ENCODE peak calls at places on chromosome 14, in four cellular contexts. One of them, this sample, is unnamed.

GRCh38 chr14:68965261-68965761 is 13.8 kb downstream of the ACTN1 start:
- DNase-seq in tibial artery: no peak
- DNase-seq in cardiac muscle cell: no peak
- DNase-seq in psoas muscle: no peak
- DNase-seq in this sample: no peak

GRCh38 chr14:67461341-67461985 is 27.1 kb downstream of the TMEM229B start:
- DNase-seq in tibial artery: no peak
- DNase-seq in cardiac muscle cell: peak
- DNase-seq in psoas muscle: no peak
- DNase-seq in this sample: no peak

GRCh38 chr14:100736269-100737180 is 9.8 kb downstream of the DLK1 start:
- DNase-seq in tibial artery: no peak
- DNase-seq in cardiac muscle cell: no peak
- DNase-seq in psoas muscle: no peak
- DNase-seq in this sample: no peak

GRCh38 chr14:46054526-46054925 is 597.1 kb downstream of the RPL10L start:
- DNase-seq in tibial artery: no peak
- DNase-seq in cardiac muscle cell: peak
- DNase-seq in psoas muscle: no peak
- DNase-seq in this sample: no peak

GRCh38 chr14:96944297-96944696 is 147.1 kb downstream of the VRK1 start:
- DNase-seq in tibial artery: no peak
- DNase-seq in cardiac muscle cell: no peak
- DNase-seq in psoas muscle: no peak
- DNase-seq in this sample: no peak

GRCh38 chr14:59187802-59188460 is 536 bp upstream of the DAAM1 start:
- DNase-seq in tibial artery: peak
- DNase-seq in cardiac muscle cell: no peak
- DNase-seq in psoas muscle: peak
- DNase-seq in this sample: no peak

GRCh38 chr14:106346534-106347290 is 820.3 kb downstream of the TMEM121 start:
- DNase-seq in tibial artery: no peak
- DNase-seq in cardiac muscle cell: no peak
- DNase-seq in psoas muscle: no peak
- DNase-seq in this sample: no peak

GRCh38 chr14:38500125-38500524 is 244.2 kb upstream of the CLEC14A start:
- DNase-seq in tibial artery: no peak
- DNase-seq in cardiac muscle cell: peak
- DNase-seq in psoas muscle: no peak
- DNase-seq in this sample: no peak

GRCh38 chr14:103163199-103163598 is 39.9 kb downstream of the TNFAIP2 start:
- DNase-seq in tibial artery: peak
- DNase-seq in cardiac muscle cell: no peak
- DNase-seq in psoas muscle: no peak
- DNase-seq in this sample: no peak

GRCh38 chr14:63524537-63525155 is 18.5 kb downstream of the PPP2R5E start:
- DNase-seq in tibial artery: no peak
- DNase-seq in cardiac muscle cell: no peak
- DNase-seq in psoas muscle: no peak
- DNase-seq in this sample: no peak

GRCh38 chr14:99211410-99211809 is 60.6 kb downstream of the BCL11B start:
- DNase-seq in tibial artery: no peak
- DNase-seq in cardiac muscle cell: no peak
- DNase-seq in psoas muscle: no peak
- DNase-seq in this sample: no peak

GRCh38 chr14:64910847-64911495 is 3.3 kb upstream of the CHURC1 start:
- DNase-seq in tibial artery: no peak
- DNase-seq in cardiac muscle cell: peak
- DNase-seq in psoas muscle: no peak
- DNase-seq in this sample: no peak

GRCh38 chr14:20848955-20849570 is 42.1 kb upstream of the RNASE3 start:
- DNase-seq in tibial artery: no peak
- DNase-seq in cardiac muscle cell: no peak
- DNase-seq in psoas muscle: no peak
- DNase-seq in this sample: no peak

GRCh38 chr14:68607081-68607851 is 185.6 kb downstream of the ZFP36L1 start:
- DNase-seq in tibial artery: peak
- DNase-seq in cardiac muscle cell: peak
- DNase-seq in psoas muscle: no peak
- DNase-seq in this sample: no peak

GRCh38 chr14:71661441-71661840 is 270.8 kb upstream of the RGS6 start:
- DNase-seq in tibial artery: no peak
- DNase-seq in cardiac muscle cell: no peak
- DNase-seq in psoas muscle: no peak
- DNase-seq in this sample: no peak

GRCh38 chr14:102344485-102344884 is 18.2 kb downstream of the CINP start:
- DNase-seq in tibial artery: no peak
- DNase-seq in cardiac muscle cell: no peak
- DNase-seq in psoas muscle: no peak
- DNase-seq in this sample: no peak

GRCh38 chr14:49249022-49249421 is 337.2 kb downstream of the RPS29 start:
- DNase-seq in tibial artery: no peak
- DNase-seq in cardiac muscle cell: peak
- DNase-seq in psoas muscle: no peak
- DNase-seq in this sample: no peak

GRCh38 chr14:56808314-56809201 is 1.7 kb downstream of the OTX2 start:
- DNase-seq in tibial artery: no peak
- DNase-seq in cardiac muscle cell: no peak
- DNase-seq in psoas muscle: no peak
- DNase-seq in this sample: no peak

GRCh38 chr14:56809262-56810215 is 740 bp downstream of the OTX2 start:
- DNase-seq in tibial artery: no peak
- DNase-seq in cardiac muscle cell: no peak
- DNase-seq in psoas muscle: no peak
- DNase-seq in this sample: no peak

GRCh38 chr14:56805201-56805991 is 4.9 kb downstream of the OTX2 start:
- DNase-seq in tibial artery: no peak
- DNase-seq in cardiac muscle cell: no peak
- DNase-seq in psoas muscle: no peak
- DNase-seq in this sample: no peak

GRCh38 chr14:56805992-56806737 is 4.1 kb downstream of the OTX2 start:
- DNase-seq in tibial artery: no peak
- DNase-seq in cardiac muscle cell: no peak
- DNase-seq in psoas muscle: no peak
- DNase-seq in this sample: peak

GRCh38 chr14:56807586-56808168 is 2.6 kb downstream of the OTX2 start:
- DNase-seq in tibial artery: no peak
- DNase-seq in cardiac muscle cell: no peak
- DNase-seq in psoas muscle: no peak
- DNase-seq in this sample: no peak
- H3K4me3 ChIP-seq in tibial artery: peak
- H3K4me3 ChIP-seq in cardiac muscle cell: peak
- H3K4me3 ChIP-seq in psoas muscle: peak
- H3K4me3 ChIP-seq in this sample: no peak

GRCh38 chr14:75522224-75522764 is at the start of gene BATF:
- DNase-seq in tibial artery: peak
- DNase-seq in cardiac muscle cell: no peak
- DNase-seq in psoas muscle: no peak
- DNase-seq in this sample: peak
- H3K4me3 ChIP-seq in tibial artery: peak
- H3K4me3 ChIP-seq in cardiac muscle cell: no peak
- H3K4me3 ChIP-seq in psoas muscle: peak
- H3K4me3 ChIP-seq in this sample: peak

GRCh38 chr14:35534884-35535793 is 1.2 kb downstream of the INSM2 start:
- DNase-seq in tibial artery: peak
- DNase-seq in cardiac muscle cell: peak
- DNase-seq in psoas muscle: peak
- DNase-seq in this sample: no peak
- H3K4me3 ChIP-seq in tibial artery: peak
- H3K4me3 ChIP-seq in cardiac muscle cell: peak
- H3K4me3 ChIP-seq in psoas muscle: peak
- H3K4me3 ChIP-seq in this sample: no peak

GRCh38 chr14:22978487-22978837 is 3.9 kb downstream of the AJUBA start:
- DNase-seq in tibial artery: no peak
- DNase-seq in cardiac muscle cell: no peak
- DNase-seq in psoas muscle: no peak
- DNase-seq in this sample: no peak

GRCh38 chr14:22981090-22982012 is 1.0 kb downstream of the AJUBA start:
- DNase-seq in tibial artery: no peak
- DNase-seq in cardiac muscle cell: peak
- DNase-seq in psoas muscle: no peak
- DNase-seq in this sample: no peak

GRCh38 chr14:22978873-22979671 is 3.3 kb downstream of the AJUBA start:
- DNase-seq in tibial artery: no peak
- DNase-seq in cardiac muscle cell: no peak
- DNase-seq in psoas muscle: no peak
- DNase-seq in this sample: no peak

GRCh38 chr14:22980672-22981089 is 1.7 kb downstream of the AJUBA start:
- DNase-seq in tibial artery: no peak
- DNase-seq in cardiac muscle cell: peak
- DNase-seq in psoas muscle: no peak
- DNase-seq in this sample: no peak

GRCh38 chr14:22979748-22980392 is 2.5 kb downstream of the AJUBA start:
- DNase-seq in tibial artery: no peak
- DNase-seq in cardiac muscle cell: no peak
- DNase-seq in psoas muscle: no peak
- DNase-seq in this sample: no peak
- H3K4me3 ChIP-seq in tibial artery: peak
- H3K4me3 ChIP-seq in cardiac muscle cell: peak
- H3K4me3 ChIP-seq in psoas muscle: peak
- H3K4me3 ChIP-seq in this sample: peak

GRCh38 chr14:85528882-85529585 is 910 bp upstream of the FLRT2 start:
- DNase-seq in tibial artery: no peak
- DNase-seq in cardiac muscle cell: peak
- DNase-seq in psoas muscle: peak
- DNase-seq in this sample: no peak

GRCh38 chr14:85531594-85532391 is 1.8 kb downstream of the FLRT2 start:
- DNase-seq in tibial artery: peak
- DNase-seq in cardiac muscle cell: peak
- DNase-seq in psoas muscle: peak
- DNase-seq in this sample: no peak

GRCh38 chr14:85529803-85530574 is at the start of gene FLRT2:
- DNase-seq in tibial artery: peak
- DNase-seq in cardiac muscle cell: peak
- DNase-seq in psoas muscle: peak
- DNase-seq in this sample: no peak

GRCh38 chr14:85531141-85531593 is 1.2 kb downstream of the FLRT2 start:
- DNase-seq in tibial artery: no peak
- DNase-seq in cardiac muscle cell: peak
- DNase-seq in psoas muscle: peak
- DNase-seq in this sample: no peak

GRCh38 chr14:85530626-85531025 is 682 bp downstream of the FLRT2 start:
- DNase-seq in tibial artery: no peak
- DNase-seq in cardiac muscle cell: no peak
- DNase-seq in psoas muscle: no peak
- DNase-seq in this sample: no peak
- H3K4me3 ChIP-seq in tibial artery: peak
- H3K4me3 ChIP-seq in cardiac muscle cell: peak
- H3K4me3 ChIP-seq in psoas muscle: peak
- H3K4me3 ChIP-seq in this sample: no peak

DNA sequence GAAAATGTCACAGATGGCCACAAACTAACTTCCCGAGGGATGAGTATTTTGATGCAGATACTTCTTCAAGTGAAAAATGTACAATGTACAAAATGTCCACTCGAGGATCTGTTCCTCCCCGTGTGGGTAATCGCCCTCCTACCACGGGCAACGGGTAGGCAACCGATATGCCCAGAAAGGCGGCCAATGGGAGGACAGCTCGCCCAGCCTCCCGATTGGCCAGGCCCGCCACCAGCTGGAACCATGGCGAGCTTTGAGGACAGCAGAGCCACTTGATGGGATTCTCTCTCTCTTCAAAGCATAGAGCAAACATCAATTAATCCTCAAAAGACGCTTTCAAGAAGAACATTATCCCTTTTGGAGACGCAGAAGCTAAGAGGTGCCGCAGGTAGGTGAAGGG is 42.2 kb downstream of the DPF3 start:
- DNase-seq in tibial artery: no peak
- DNase-seq in cardiac muscle cell: no peak
- DNase-seq in psoas muscle: no peak
- DNase-seq in this sample: no peak
- H3K4me3 ChIP-seq in tibial artery: no peak
- H3K4me3 ChIP-seq in cardiac muscle cell: no peak
- H3K4me3 ChIP-seq in psoas muscle: no peak
- H3K4me3 ChIP-seq in this sample: no peak

GRCh38 chr14:104974146-104974541 is 4.0 kb downstream of the AHNAK2 start:
- DNase-seq in tibial artery: no peak
- DNase-seq in cardiac muscle cell: no peak
- DNase-seq in psoas muscle: no peak
- DNase-seq in this sample: no peak
- H3K4me3 ChIP-seq in tibial artery: peak
- H3K4me3 ChIP-seq in cardiac muscle cell: no peak
- H3K4me3 ChIP-seq in psoas muscle: no peak
- H3K4me3 ChIP-seq in this sample: no peak